ENCODE peak calls at places on chromosome 20, in nine cellular contexts. V is CD8-positive, alpha-beta T cell; W is lung; T is tibial artery; I is A549; J is breast epithelium; E is H9; N is heart left ventricle; M is HCT116. H is an unnamed sample. For H3K4me1, the result is how much of the 10 kb centered on the place peaks cover.

GRCh38 chr20:20363449-20364015 is 4.4 kb upstream of the INSM1 start:
- DNase-seq in V (no peak), W (no peak), T (no peak), I (no peak), J (no peak), E (peak), N (no peak), M (no peak), H (peak)

GRCh38 chr20:16363832-16364687 is 209.2 kb downstream of the KIF16B start:
- DNase-seq in V (no peak), W (no peak), T (no peak), I (no peak), J (no peak), E (no peak), N (no peak), M (no peak), H (no peak)

GRCh38 chr20:59938221-59938620 is 1.9 kb downstream of the PPP1R3D start:
- DNase-seq in V (no peak), W (no peak), T (no peak), I (no peak), J (no peak), E (no peak), N (no peak), M (no peak), H (no peak)

GRCh38 chr20:7723284-7723683 is 217.0 kb downstream of the HAO1 start:
- DNase-seq in V (no peak), W (no peak), T (no peak), I (no peak), J (no peak), E (no peak), N (no peak), M (no peak), H (peak)

GRCh38 chr20:1165521-1165920 is 19.3 kb downstream of the TMEM74B start:
- DNase-seq in V (no peak), W (no peak), T (no peak), I (no peak), J (no peak), E (no peak), N (no peak), M (no peak), H (no peak)

GRCh38 chr20:25584905-25585704 is at the start of gene NINL:
- DNase-seq in V (peak), W (peak), T (peak), I (peak), J (no peak), E (peak), N (peak), M (no peak), H (peak)

GRCh38 chr20:23640873-23641667 is 3.3 kb upstream of the CST3 start:
- DNase-seq in V (no peak), W (no peak), T (no peak), I (no peak), J (no peak), E (no peak), N (no peak), M (no peak), H (no peak)

GRCh38 chr20:58112017-58112781 is 116.3 kb downstream of the ANKRD60 start:
- DNase-seq in V (no peak), W (peak), T (no peak), I (peak), J (no peak), E (peak), N (no peak), M (no peak), H (peak)

GRCh38 chr20:37243937-37244571 is 17.6 kb downstream of the GHRH start:
- DNase-seq in V (no peak), W (no peak), T (no peak), I (no peak), J (no peak), E (no peak), N (peak), M (no peak), H (peak)

GRCh38 chr20:64109831-64110391 is 2.5 kb upstream of the NPBWR2 start:
- DNase-seq in V (peak), W (no peak), T (peak), I (no peak), J (peak), E (no peak), N (no peak), M (no peak), H (no peak)

GRCh38 chr20:952196-952795 is 36.2 kb upstream of the ANGPT4 start:
- DNase-seq in V (no peak), W (no peak), T (peak), I (no peak), J (no peak), E (no peak), N (no peak), M (no peak), H (no peak)

GRCh38 chr20:15763344-15763743 is 809.9 kb downstream of the KIF16B start:
- DNase-seq in V (no peak), W (no peak), T (no peak), I (no peak), J (no peak), E (no peak), N (no peak), M (no peak), H (no peak)

GRCh38 chr20:13723015-13723414 is 61.7 kb downstream of the ESF1 start:
- DNase-seq in V (no peak), W (no peak), T (no peak), I (no peak), J (no peak), E (no peak), N (no peak), M (no peak), H (no peak)

GRCh38 chr20:57246008-57246407 is 20.4 kb downstream of the BMP7 start:
- DNase-seq in V (no peak), W (no peak), T (no peak), I (no peak), J (no peak), E (no peak), N (no peak), M (no peak), H (no peak)

GRCh38 chr20:54229566-54229965 is 21.7 kb downstream of the PFDN4 start:
- DNase-seq in V (no peak), W (no peak), T (no peak), I (no peak), J (no peak), E (no peak), N (no peak), M (no peak), H (no peak)

DNA sequence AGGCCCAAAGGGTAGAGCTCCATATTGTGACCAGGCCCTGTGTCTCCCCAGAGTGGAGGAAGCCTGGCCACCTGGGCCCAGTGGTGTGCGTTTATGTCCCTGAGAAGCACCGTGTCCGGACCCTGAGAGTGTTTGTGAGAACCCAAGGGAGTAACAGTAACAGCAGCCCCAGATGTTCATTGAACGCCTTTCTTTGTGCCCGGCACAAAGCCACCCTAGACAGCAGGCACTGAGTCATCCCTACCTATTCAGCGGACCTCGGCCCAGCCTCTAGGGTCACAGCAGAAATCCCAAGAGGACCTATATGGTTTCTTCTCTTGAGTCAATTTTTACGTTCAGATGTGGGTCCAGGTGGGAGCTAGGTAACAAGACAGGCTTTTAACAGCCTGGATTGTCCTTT is 24.5 kb downstream of the BCAS4 start:
- DNase-seq in V (no peak), W (no peak), T (no peak), I (no peak), J (no peak), E (no peak), N (no peak), M (no peak), H (no peak)
- H3K4me1 ChIP-seq in V (half or more), W (under half), T (under half), I (under half), J (under half), E (under half), N (under half), M (under half), H (under half)

GRCh38 chr20:9071976-9072726 is 3.3 kb downstream of the PLCB4 start:
- DNase-seq in V (no peak), W (no peak), T (no peak), I (no peak), J (no peak), E (no peak), N (no peak), M (no peak), H (no peak)

GRCh38 chr20:9068896-9069663 is at the start of gene PLCB4:
- DNase-seq in V (no peak), W (no peak), T (peak), I (peak), J (peak), E (peak), N (peak), M (no peak), H (peak)

GRCh38 chr20:9075264-9076095 is 6.6 kb downstream of the PLCB4 start:
- DNase-seq in V (no peak), W (no peak), T (no peak), I (no peak), J (no peak), E (no peak), N (no peak), M (no peak), H (no peak)

GRCh38 chr20:9070304-9070703 is 1.4 kb downstream of the PLCB4 start:
- DNase-seq in V (no peak), W (no peak), T (no peak), I (no peak), J (no peak), E (no peak), N (no peak), M (no peak), H (no peak)

DNA sequence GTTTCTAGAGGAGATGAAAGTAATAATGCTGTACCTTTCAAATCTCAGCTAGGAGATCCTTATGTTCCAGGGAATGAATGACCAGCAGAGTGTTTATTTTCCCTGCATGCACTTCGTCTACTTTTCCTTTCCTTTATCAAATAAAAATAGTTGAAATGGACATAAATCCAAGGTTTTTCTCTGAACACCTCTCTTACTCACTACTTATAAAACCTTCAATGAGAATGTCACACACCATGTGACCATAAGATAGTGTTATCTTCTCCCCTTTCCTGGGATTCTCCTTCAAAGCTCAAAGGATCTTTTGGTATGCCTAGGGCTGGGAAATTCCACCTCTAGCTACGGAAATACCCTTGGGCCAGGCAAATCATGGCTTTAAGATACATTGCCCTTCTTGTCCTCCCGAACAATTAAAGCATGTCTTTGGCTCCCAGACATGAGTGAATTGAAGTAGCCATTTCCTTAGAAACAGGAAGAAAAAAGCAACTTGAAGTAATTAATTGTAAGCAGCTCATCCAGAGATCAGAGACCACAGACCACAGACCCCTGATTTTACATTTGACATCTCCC is 3.9 kb downstream of the PLCB4 start:
- DNase-seq in V (no peak), W (no peak), T (no peak), I (no peak), J (no peak), E (no peak), N (no peak), M (no peak), H (no peak)
- H3K27ac ChIP-seq in V (no peak), W (peak), T (no peak), I (peak), J (no peak), E (no peak), N (peak), M (no peak), H (peak)

GRCh38 chr20:3696200-3696599 is 14.4 kb upstream of the ADAM33 start:
- DNase-seq in V (no peak), W (no peak), T (no peak), I (no peak), J (no peak), E (no peak), N (no peak), M (no peak), H (no peak)
- TF ChIP-seq CTCF in V (no peak), W (no peak), T (no peak), I (peak), J (no peak), E (peak), N (no peak), M (no peak), H (peak)

DNA sequence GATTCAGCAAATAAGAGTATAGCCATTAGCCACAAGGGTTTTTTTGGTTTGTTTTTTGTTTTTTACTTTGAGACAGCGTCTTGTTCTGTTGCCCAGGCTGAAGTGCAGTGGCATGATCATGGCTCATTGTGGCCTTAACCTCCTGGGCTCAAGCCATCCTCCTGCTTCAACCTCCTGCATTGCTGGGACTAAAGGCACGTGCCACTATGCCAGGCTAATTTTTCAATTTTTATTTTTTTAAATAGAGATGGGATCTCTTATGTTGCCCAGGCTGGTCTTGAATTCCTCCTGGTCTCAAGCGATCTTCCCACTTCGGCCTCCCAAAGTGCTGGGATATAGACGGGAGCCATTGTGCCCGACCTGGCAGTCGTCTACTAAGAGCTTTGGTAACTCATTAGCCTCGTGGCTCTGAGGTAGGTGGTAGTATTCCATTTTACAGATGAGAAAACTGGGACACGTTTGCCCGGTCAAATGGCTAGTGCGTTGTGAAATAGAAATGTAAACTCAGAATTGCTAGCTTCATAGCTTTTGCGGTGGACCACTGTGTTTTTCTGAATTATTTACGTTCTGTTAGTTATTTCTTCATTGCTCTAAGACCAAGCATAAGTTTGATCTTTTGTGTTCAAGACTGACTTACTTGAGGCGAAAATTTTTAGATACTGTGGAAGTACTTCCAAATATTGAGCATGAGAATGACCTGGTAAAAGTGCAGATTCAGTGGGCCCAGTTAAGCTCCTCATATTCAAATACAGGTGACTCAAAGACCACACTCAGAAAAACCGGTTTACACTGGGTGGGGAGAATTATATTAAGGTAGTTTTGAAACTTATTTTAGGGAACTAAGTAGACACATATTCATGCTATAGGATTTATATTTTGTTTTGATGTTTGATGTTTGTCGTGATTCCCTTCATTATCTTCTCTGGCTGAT is 2.1 kb downstream of the PANK2 start:
- DNase-seq in V (no peak), W (no peak), T (no peak), I (no peak), J (no peak), E (no peak), N (no peak), M (no peak), H (no peak)
- H3K4me1 ChIP-seq in V (under half), W (under half), T (under half), I (half or more), J (under half), E (under half), N (under half), M (under half), H (under half)

GRCh38 chr20:62804632-62805364 is at the start of gene OGFR:
- DNase-seq in V (peak), W (peak), T (peak), I (no peak), J (no peak), E (peak), N (peak), M (no peak), H (peak)

GRCh38 chr20:62805711-62806382 is 1.2 kb downstream of the OGFR start:
- DNase-seq in V (no peak), W (peak), T (no peak), I (no peak), J (no peak), E (no peak), N (peak), M (no peak), H (no peak)

GRCh38 chr20:62802026-62802712 is 2.5 kb upstream of the OGFR start:
- DNase-seq in V (no peak), W (no peak), T (no peak), I (no peak), J (no peak), E (no peak), N (no peak), M (no peak), H (no peak)

GRCh38 chr20:62805365-62805710 is 703 bp downstream of the OGFR start:
- DNase-seq in V (peak), W (no peak), T (no peak), I (no peak), J (no peak), E (no peak), N (no peak), M (no peak), H (peak)

DNA sequence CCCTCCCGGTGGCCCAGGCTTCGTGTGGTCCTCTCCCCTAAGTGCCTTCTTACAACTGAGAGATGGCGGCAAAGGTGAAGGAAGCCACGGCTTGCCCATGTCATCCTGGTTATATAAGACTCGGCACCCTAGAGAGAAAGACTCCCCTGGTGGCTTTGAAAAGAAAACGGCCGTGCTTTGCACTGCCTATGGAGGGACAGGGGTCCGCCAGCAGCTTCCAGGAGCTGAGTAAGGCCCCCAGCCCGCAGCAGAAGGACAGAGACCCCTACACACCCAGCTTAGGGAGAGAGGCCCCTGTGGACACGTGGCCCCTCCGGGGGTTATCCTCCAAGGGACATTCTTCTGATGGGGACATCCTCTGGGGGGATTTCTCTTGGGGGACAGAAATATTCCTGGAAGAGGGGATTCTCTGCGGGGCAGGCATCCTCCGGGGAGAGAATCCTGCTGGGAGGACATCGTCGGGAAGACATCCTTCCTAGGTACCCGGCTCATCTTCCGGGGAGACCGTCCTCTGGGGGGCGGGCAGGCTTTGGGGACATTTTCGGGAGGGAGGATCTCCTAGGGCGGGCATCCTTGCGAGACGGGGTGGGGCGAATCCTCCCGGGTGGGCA is 509 bp upstream of the OGFR start:
- DNase-seq in V (peak), W (no peak), T (no peak), I (no peak), J (no peak), E (no peak), N (no peak), M (no peak), H (no peak)
- H3K27ac ChIP-seq in V (peak), W (no peak), T (peak), I (peak), J (peak), E (no peak), N (peak), M (peak), H (no peak)

GRCh38 chr20:52470561-52470960 is 279.0 kb upstream of the ZFP64 start:
- DNase-seq in V (no peak), W (no peak), T (no peak), I (no peak), J (no peak), E (no peak), N (no peak), M (no peak), H (no peak)

GRCh38 chr20:52473171-52473570 is 281.6 kb upstream of the ZFP64 start:
- DNase-seq in V (no peak), W (no peak), T (no peak), I (no peak), J (no peak), E (no peak), N (no peak), M (no peak), H (no peak)

GRCh38 chr20:52469143-52469542 is 277.6 kb upstream of the ZFP64 start:
- DNase-seq in V (no peak), W (no peak), T (no peak), I (no peak), J (no peak), E (no peak), N (no peak), M (no peak), H (no peak)
- TF ChIP-seq CTCF in V (no peak), W (no peak), T (no peak), I (no peak), J (no peak), E (no peak), N (no peak), M (no peak), H (no peak)

DNA sequence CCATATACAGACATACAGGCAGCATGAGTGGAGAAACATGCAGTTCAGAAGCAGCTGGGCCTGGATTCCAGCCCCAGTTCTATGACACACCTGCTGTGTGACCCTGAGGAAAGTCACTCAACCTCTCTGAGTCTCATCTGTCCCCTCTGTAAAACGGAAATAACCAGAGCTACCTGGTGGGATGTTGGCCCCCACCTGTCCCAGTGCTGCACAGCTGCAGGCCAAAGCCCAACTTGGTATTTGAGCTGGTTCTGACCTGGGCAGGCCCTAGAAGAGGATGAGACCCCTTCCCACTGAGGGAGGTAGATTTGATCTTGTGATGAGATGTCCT is 55.5 kb downstream of the PPP1R16B start:
- DNase-seq in V (no peak), W (no peak), T (no peak), I (no peak), J (no peak), E (no peak), N (no peak), M (no peak), H (no peak)
- H3K4me1 ChIP-seq in V (under half), W (under half), T (under half), I (under half), J (under half), E (under half), N (under half), M (under half), H (under half)

GRCh38 chr20:35049776-35050352 is 42.7 kb downstream of the TRPC4AP start:
- DNase-seq in V (no peak), W (no peak), T (no peak), I (no peak), J (no peak), E (no peak), N (no peak), M (no peak), H (peak)
- H3K27ac ChIP-seq in V (no peak), W (peak), T (no peak), I (no peak), J (no peak), E (no peak), N (peak), M (no peak), H (peak)